ENCODE peak calls at places on chromosomes 16 and 17, in ten cellular contexts. Q is GM23338, E is fibroblast of lung, C is IMR-90, G is neuronal stem cell, J is mesenchymal stem cell, Y is endothelial cell of umbilical vein, D is H9, M is K562, U is H1. K is an unnamed sample. For H3K4me1, the result is how much of the 10 kb centered on the place peaks cover.

GRCh38 chr17:56810846-56811775 is 22.6 kb downstream of the C17orf67 start:
- DNase-seq in Q (no peak), E (no peak), C (no peak), G (no peak), J (no peak), Y (no peak), D (no peak), M (no peak), U (no peak), K (no peak)

GRCh38 chr17:4719684-4720221 is 9.3 kb downstream of the ARRB2 start:
- DNase-seq in Q (no peak), E (no peak), C (no peak), G (no peak), J (no peak), Y (peak), D (no peak), M (no peak), U (no peak), K (no peak)

GRCh38 chr17:63435681-63436522 is 10.2 kb downstream of the CYB561 start:
- DNase-seq in Q (peak), E (no peak), C (no peak), G (no peak), J (no peak), Y (no peak), D (peak), M (peak), U (peak), K (no peak)

GRCh38 chr17:38464723-38465419 is 36.6 kb downstream of the ARHGAP23 start:
- DNase-seq in Q (peak), E (peak), C (peak), G (no peak), J (peak), Y (peak), D (no peak), M (peak), U (no peak), K (peak)

GRCh38 chr16:11076259-11077018 is 132.1 kb downstream of the CLEC16A start:
- DNase-seq in Q (no peak), E (no peak), C (peak), G (no peak), J (no peak), Y (no peak), D (no peak), M (no peak), U (no peak), K (no peak)

GRCh38 chr17:82596837-82597672 is 51.2 kb downstream of the WDR45B start:
- DNase-seq in Q (no peak), E (no peak), C (no peak), G (no peak), J (no peak), Y (no peak), D (no peak), M (no peak), U (no peak), K (no peak)

GRCh38 chr17:17087424-17088103 is 45.3 kb downstream of the MPRIP start:
- DNase-seq in Q (no peak), E (no peak), C (no peak), G (no peak), J (no peak), Y (no peak), D (no peak), M (no peak), U (no peak), K (no peak)

GRCh38 chr16:73878616-73879015 is 418.0 kb upstream of the PSMD7 start:
- DNase-seq in Q (peak), E (peak), C (peak), G (no peak), J (peak), Y (peak), D (no peak), M (peak), U (no peak), K (peak)

GRCh38 chr16:56983211-56983751 is 6.1 kb upstream of the NLRC5 start:
- DNase-seq in Q (no peak), E (no peak), C (no peak), G (no peak), J (no peak), Y (no peak), D (no peak), M (no peak), U (no peak), K (no peak)

GRCh38 chr16:88015806-88016140 is 64.5 kb downstream of the BANP start:
- DNase-seq in Q (no peak), E (no peak), C (no peak), G (no peak), J (no peak), Y (no peak), D (no peak), M (no peak), U (no peak), K (no peak)

DNA sequence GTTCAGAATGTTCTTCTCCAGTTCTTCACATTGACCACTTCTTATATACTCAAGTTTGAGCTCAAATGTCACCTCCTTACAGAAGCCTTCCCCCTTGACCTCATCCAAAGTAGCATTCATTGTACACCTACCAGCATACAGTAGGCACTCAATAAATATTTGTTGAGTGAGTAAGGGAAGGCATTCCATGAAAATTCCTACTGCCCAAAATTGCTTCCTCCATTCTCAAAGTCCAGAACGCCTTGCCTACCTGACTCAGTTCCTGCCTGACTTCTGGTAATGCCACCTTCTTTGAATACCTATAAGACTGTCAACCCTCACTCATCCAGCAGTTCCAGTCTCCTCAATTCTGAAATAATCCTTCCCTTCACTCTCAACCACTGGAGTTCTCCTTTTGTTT is 14.8 kb upstream of the BPTF start:
- DNase-seq in Q (no peak), E (no peak), C (no peak), G (no peak), J (no peak), Y (no peak), D (no peak), M (no peak), U (no peak), K (no peak)
- H2AFZ ChIP-seq in Q (no peak), E (no peak), C (no peak), G (no peak), J (no peak), Y (no peak), D (no peak), M (peak), U (no peak), K (no peak)

GRCh38 chr16:638836-639235 is 2.7 kb upstream of the METTL26 start:
- DNase-seq in Q (no peak), E (no peak), C (no peak), G (no peak), J (no peak), Y (no peak), D (no peak), M (no peak), U (no peak), K (no peak)

GRCh38 chr16:642189-643049 is 791 bp downstream of the MCRIP2 start:
- DNase-seq in Q (peak), E (no peak), C (no peak), G (no peak), J (peak), Y (no peak), D (no peak), M (peak), U (peak), K (peak)

GRCh38 chr16:643050-643368 is 1.4 kb downstream of the MCRIP2 start:
- DNase-seq in Q (no peak), E (no peak), C (no peak), G (no peak), J (no peak), Y (no peak), D (no peak), M (peak), U (no peak), K (no peak)

GRCh38 chr16:641326-642188 is at the start of gene MCRIP2:
- DNase-seq in Q (peak), E (peak), C (peak), G (peak), J (peak), Y (peak), D (peak), M (peak), U (peak), K (peak)

DNA sequence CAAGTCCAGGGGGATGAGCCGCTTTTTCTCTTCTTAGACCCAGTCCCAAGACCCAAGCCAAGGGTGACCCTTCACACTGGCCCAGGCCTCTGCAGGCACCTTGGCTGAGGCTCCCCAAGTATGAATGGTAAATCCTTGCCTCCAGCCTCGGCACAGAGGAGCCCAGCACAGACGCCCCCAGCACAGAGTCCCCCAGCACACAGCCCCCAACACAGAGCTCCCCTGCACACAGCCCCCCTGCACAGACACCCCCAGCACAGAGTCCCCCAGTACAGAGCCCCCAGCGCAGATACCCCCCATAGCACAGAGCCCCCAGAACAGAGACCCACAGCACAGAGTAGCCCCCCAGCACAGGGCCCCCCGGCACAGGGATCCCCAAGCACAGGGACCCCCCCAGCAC is 1.0 kb upstream of the MCRIP2 start:
- DNase-seq in Q (no peak), E (no peak), C (no peak), G (no peak), J (no peak), Y (no peak), D (no peak), M (no peak), U (no peak), K (no peak)
- H3K4me1 ChIP-seq in Q (under half), E (under half), C (under half), G (under half), J (under half), Y (under half), D (under half), M (half or more), U (under half), K (under half)

GRCh38 chr16:67395105-67395457 is 1.8 kb upstream of the TPPP3 start:
- DNase-seq in Q (no peak), E (no peak), C (no peak), G (no peak), J (no peak), Y (no peak), D (no peak), M (no peak), U (no peak), K (no peak)

GRCh38 chr16:67395458-67396158 is 2.3 kb upstream of the TPPP3 start:
- DNase-seq in Q (no peak), E (no peak), C (peak), G (no peak), J (peak), Y (no peak), D (no peak), M (no peak), U (no peak), K (peak)

GRCh38 chr16:67396775-67397450 is 3.6 kb upstream of the TPPP3 start:
- DNase-seq in Q (no peak), E (no peak), C (no peak), G (no peak), J (no peak), Y (no peak), D (no peak), M (no peak), U (no peak), K (no peak)

GRCh38 chr16:67397451-67397801 is 4.1 kb upstream of the TPPP3 start:
- DNase-seq in Q (no peak), E (no peak), C (no peak), G (no peak), J (peak), Y (no peak), D (no peak), M (no peak), U (no peak), K (no peak)

GRCh38 chr16:67396159-67396774 is 3.0 kb upstream of the TPPP3 start:
- DNase-seq in Q (peak), E (peak), C (peak), G (peak), J (peak), Y (peak), D (peak), M (peak), U (peak), K (peak)
- H3K27ac ChIP-seq in Q (no peak), E (peak), C (no peak), G (peak), J (no peak), Y (no peak), D (no peak), M (peak), U (no peak), K (no peak)

GRCh38 chr17:75692976-75693375 is 25.8 kb downstream of the SAP30BP start:
- DNase-seq in Q (no peak), E (no peak), C (no peak), G (no peak), J (no peak), Y (no peak), D (no peak), M (no peak), U (no peak), K (peak)

GRCh38 chr17:75695141-75695829 is 26.0 kb upstream of the ITGB4 start:
- DNase-seq in Q (no peak), E (peak), C (peak), G (no peak), J (peak), Y (no peak), D (no peak), M (no peak), U (no peak), K (peak)

GRCh38 chr17:75693500-75694481 is 26.7 kb downstream of the SAP30BP start:
- DNase-seq in Q (peak), E (peak), C (peak), G (peak), J (peak), Y (peak), D (peak), M (no peak), U (no peak), K (peak)

GRCh38 chr17:75695830-75696271 is 25.4 kb upstream of the ITGB4 start:
- DNase-seq in Q (no peak), E (no peak), C (no peak), G (no peak), J (no peak), Y (no peak), D (no peak), M (no peak), U (no peak), K (no peak)

DNA sequence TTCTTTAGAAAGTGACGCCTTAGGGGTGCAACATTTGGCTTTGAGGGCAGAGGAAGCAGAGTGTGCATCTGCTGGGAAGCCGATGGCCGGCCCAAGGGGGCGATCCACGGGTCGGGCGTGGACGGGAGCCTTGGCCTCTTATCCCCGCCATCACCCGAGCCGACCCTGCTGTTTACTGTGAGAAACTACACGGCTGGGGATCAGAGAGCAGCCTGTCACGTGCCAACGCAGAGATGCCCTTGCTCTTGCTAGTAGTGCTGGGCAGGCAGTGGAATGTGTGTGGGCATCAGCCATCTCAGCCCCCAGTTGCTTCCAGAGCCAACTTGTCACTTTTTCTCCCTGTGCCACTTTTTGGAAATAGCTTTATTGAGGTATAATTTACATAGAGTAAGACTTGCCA is 26.7 kb upstream of the ITGB4 start:
- DNase-seq in Q (no peak), E (no peak), C (no peak), G (no peak), J (no peak), Y (no peak), D (no peak), M (no peak), U (no peak), K (peak)
- H2AFZ ChIP-seq in Q (no peak), E (no peak), C (no peak), G (no peak), J (no peak), Y (no peak), D (no peak), M (no peak), U (no peak), K (no peak)

DNA sequence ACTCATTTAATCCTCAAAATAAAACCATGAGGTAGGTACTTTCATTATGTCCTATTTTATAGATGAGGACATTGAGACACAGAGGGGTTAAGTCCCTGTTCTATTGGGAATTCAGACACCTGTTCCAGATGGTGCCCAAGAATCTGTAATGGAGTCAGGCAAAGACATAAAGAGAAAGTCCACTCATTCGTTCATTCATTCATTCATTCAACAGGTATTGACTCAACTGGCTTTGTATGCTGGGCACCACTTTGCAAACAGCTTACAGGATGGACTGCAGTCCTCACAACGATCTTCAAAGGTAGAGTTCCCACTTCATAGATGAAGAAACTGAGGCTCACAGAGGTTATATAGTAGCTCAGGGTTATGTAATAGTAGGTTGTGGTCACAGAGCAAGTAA is 47.9 kb upstream of the TAC4 start:
- DNase-seq in Q (no peak), E (no peak), C (no peak), G (no peak), J (no peak), Y (no peak), D (no peak), M (no peak), U (no peak), K (no peak)
- H3K4me1 ChIP-seq in Q (under half), E (under half), C (under half), G (under half), J (under half), Y (under half), D (under half), M (under half), U (under half), K (under half)

DNA sequence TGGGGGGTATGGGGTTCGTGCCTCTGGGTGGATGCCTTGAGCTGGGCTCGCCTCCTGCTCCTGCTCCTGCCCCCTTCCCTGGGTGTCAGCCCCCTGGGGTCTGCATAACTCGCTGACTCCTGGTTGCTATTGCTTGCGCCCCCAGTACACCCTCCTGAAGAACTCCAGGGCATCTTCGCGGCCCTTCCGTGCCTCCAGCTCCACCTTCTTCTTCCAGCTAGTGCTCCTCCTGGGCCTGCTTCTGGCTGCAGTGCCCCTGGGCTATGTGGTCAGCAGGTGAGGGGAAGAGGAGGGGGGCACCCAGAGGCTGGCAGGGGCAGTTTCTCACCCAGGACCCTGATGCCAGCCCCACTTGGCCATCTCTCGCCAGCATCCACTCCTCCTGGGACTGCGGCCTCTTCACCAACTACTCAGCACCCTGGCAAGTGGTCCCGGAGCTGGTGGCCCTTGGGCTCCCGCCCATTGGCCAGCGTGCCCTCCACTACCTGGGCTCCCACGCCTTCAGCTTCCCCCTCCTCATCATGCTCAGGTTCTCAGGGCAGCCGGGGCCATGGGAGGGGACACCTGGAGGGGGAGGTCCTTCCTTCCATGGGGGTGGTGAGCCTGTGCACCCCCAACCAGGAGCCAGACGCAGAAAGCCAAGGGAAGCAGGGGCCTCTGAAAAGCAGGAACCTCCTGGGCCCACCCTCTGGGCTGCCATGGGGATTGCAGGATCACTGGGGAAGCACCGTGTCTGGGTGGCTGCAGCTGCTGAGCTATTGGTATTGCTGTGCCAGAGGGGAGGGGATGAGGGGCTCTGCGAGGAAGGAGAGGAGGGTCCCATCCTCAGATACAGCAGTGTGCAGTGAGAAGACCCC is 7.8 kb upstream of the C17orf99 start:
- DNase-seq in Q (no peak), E (no peak), C (no peak), G (no peak), J (no peak), Y (no peak), D (no peak), M (no peak), U (peak), K (no peak)
- H3K27ac ChIP-seq in Q (no peak), E (no peak), C (no peak), G (no peak), J (no peak), Y (no peak), D (no peak), M (peak), U (no peak), K (no peak)

DNA sequence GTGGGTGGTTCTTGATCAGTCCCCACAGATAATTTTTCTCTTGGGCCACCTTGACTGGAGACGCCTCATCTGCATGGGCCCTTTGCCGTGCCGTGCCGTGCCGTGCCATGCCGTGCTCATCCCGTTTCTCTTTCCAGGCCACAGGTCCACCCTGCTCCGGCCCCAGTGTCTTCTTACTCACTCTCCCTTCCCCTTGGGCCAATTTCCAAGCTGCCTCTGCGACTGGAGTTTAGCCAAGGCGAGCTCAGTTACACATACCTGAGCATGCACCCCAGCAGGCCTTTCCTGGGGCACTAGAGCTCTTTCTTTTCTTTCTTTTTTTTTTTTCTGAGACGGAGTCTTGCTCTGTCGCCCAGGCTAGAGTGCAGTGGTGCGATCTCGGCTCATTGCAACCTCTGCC is 40.5 kb upstream of the MGAT5B start:
- DNase-seq in Q (no peak), E (no peak), C (no peak), G (no peak), J (no peak), Y (no peak), D (no peak), M (no peak), U (no peak), K (no peak)
- H2AFZ ChIP-seq in Q (no peak), E (no peak), C (no peak), G (no peak), J (no peak), Y (no peak), D (no peak), M (no peak), U (no peak), K (no peak)

GRCh38 chr17:28942925-28943324 is 8.4 kb downstream of the PHF12 start:
- DNase-seq in Q (no peak), E (no peak), C (no peak), G (no peak), J (no peak), Y (no peak), D (no peak), M (no peak), U (no peak), K (no peak)
- H3K4me1 ChIP-seq in Q (half or more), E (under half), C (under half), G (under half), J (under half), Y (under half), D (under half), M (under half), U (under half), K (half or more)

K was measured in GM23248.